ENCODE peak calls at places on chromosomes 6 and 20, in seven cellular contexts. K is H1, H is IMR-90, W is neuronal stem cell, Z is H9, B is mesenchymal stem cell, M is trophoblast cell. Y is an unnamed sample.

GRCh38 chr20:10922941-10923340 is 249.1 kb upstream of the JAG1 start:
- DNase-seq in M (peak; percentile 53), W (no peak), B (peak; percentile 92), K (no peak), H (peak; percentile 96), Z (no peak), Y (peak; percentile 19)

GRCh38 chr6:134176283-134176975 is 124.0 kb upstream of the SLC2A12 start:
- DNase-seq in B (peak; percentile 65), W (no peak), M (no peak), Z (peak; percentile 67), K (peak; percentile 74), H (peak; percentile 37), Y (peak; percentile 68)

GRCh38 chr20:48931527-48932374 is 10.2 kb downstream of the ARFGEF2 start:
- DNase-seq in H (no peak), K (no peak), W (no peak), B (no peak), M (no peak), Z (no peak), Y (peak; percentile 50)

GRCh38 chr6:127792616-127793015 is 108.2 kb downstream of the THEMIS start:
- DNase-seq in K (no peak), M (no peak), Z (no peak), H (no peak), W (no peak), B (no peak), Y (no peak)

GRCh38 chr6:125746019-125746414 is 3.4 kb upstream of the HEY2 start:
- DNase-seq in M (no peak), B (no peak), W (no peak), H (no peak), K (no peak), Z (no peak), Y (peak; percentile 16)

GRCh38 chr20:50585678-50586077 is 75.5 kb downstream of the PTPN1 start:
- DNase-seq in W (no peak), M (no peak), B (no peak), Z (no peak), K (no peak), H (no peak), Y (no peak)

GRCh38 chr20:60262967-60263603 is 304.9 kb downstream of the CDH26 start:
- DNase-seq in W (peak; percentile 27), B (no peak), Z (peak; percentile 77), H (no peak), M (peak; percentile 66), K (peak; percentile 88), Y (peak; percentile 67)

GRCh38 chr20:57210054-57210910 is 56.2 kb downstream of the BMP7 start:
- DNase-seq in W (no peak), B (no peak), H (no peak), M (no peak), Z (no peak), K (no peak), Y (no peak)

GRCh38 chr6:83092756-83093399 is 25.4 kb downstream of the DOP1A start:
- DNase-seq in M (no peak), H (peak; percentile 78), B (peak; percentile 25), K (no peak), W (no peak), Z (no peak), Y (no peak)

GRCh38 chr6:53544050-53544499 is 826 bp downstream of the GCLC start:
- DNase-seq in M (peak; percentile 60), W (peak; percentile 27), B (peak; percentile 45), Z (no peak), K (no peak), H (peak; percentile 27), Y (no peak)

GRCh38 chr20:48631114-48632016 is 196.4 kb downstream of the PREX1 start:
- DNase-seq in K (no peak), W (no peak), M (no peak), H (peak; percentile 24), Z (no peak), B (peak; percentile 47), Y (no peak)

GRCh38 chr6:28982476-28983266 is 22.4 kb downstream of the ZNF311 start:
- DNase-seq in K (no peak), B (peak; percentile 76), Z (no peak), M (peak; percentile 77), W (peak; percentile 56), H (peak; percentile 67), Y (peak; percentile 65)

GRCh38 chr6:74066168-74066871 is 370.3 kb downstream of the CD109 start:
- DNase-seq in B (no peak), Z (no peak), W (no peak), M (no peak), K (no peak), H (peak; percentile 47), Y (no peak)

GRCh38 chr20:53751394-53752368 is 158.0 kb upstream of the ZNF217 start:
- DNase-seq in B (peak; percentile 30), W (no peak), M (peak; percentile 74), K (no peak), Z (no peak), H (no peak), Y (no peak)

GRCh38 chr6:30357678-30358339 is 12.9 kb downstream of the RPP21 start:
- DNase-seq in B (peak; percentile 80), M (peak; percentile 41), H (peak; percentile 74), K (peak; percentile 71), Z (peak; percentile 86), W (peak; percentile 80), Y (peak; percentile 94)

GRCh38 chr20:1802385-1803215 is 92.6 kb upstream of the SIRPA start:
- DNase-seq in Z (peak; percentile 81), B (peak; percentile 73), H (peak; percentile 76), M (peak; percentile 56), K (peak; percentile 77), W (peak; percentile 65), Y (peak; percentile 86)

GRCh38 chr6:56868687-56869086 is 86.2 kb upstream of the BEND6 start:
- DNase-seq in Z (no peak), M (no peak), W (no peak), B (peak; percentile 79), K (no peak), H (peak; percentile 89), Y (peak; percentile 27)

GRCh38 chr20:57080796-57081195 is 185.6 kb downstream of the BMP7 start:
- DNase-seq in W (no peak), Z (no peak), B (peak; percentile 64), H (no peak), K (no peak), M (peak; percentile 52), Y (peak; percentile 31)

DNA sequence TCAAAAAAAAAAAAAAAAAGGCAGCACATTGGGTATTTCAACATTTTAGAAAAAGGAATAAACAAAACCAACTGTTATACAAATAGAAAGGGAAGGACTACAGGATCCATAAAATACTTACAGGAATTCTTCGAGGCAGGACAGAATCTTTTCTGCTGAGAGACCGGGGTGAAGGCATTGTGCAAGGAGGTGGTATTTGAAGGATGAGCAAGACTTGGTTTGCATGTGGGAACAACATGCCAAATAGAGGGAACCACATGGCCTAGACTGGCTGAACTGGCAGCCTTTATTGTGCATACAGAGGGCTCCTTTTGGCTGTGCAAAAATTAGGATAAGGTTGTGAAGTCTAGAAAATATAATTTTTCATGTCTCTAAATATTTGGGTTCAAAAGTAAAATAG is 62.9 kb downstream of the SCAND1 start:
- DNase-seq in Z (no peak), K (no peak), B (peak; percentile 92), M (peak; percentile 55), W (no peak), H (peak; percentile 80), Y (no peak)
- H3K9ac ChIP-seq in Z (no peak overlapping the region), K (no peak overlapping the region), B (no peak overlapping the region), M (no peak overlapping the region), W (no peak overlapping the region), H (no peak overlapping the region), Y (no peak overlapping the region)

DNA sequence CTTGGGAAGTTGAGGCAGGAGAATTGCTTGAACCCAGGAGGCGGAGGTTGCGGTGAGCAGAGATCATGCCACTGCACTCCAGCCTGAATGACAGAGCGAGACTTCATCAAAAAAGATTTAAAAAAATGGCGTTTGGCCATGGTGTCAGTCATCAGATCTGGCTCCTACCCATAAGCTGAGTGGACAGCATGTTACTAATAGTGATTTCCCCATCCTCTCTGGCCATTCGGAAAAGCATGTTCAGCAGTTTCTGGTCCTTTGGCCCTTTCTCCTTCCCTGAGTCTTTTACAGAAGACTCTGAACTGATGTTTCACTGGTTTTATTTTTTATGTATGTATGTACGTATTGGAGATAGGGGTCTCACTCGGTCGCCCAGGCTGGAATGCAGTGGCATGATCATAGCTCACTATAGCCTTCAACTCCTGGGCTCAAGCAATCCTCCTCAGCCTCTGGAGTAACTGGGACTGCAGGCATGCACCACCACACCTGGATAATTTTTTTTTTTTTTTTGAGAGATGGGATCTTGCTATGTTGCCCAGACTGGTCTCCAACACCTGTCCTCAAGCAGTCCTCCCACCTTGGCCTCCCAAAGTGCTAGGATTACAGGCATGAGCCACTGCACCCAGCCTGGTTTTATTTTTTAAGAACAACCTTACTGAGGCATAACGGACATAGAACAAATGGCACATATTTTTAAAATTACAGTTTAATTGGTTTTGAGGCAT is 84.2 kb upstream of the CNKSR3 start:
- DNase-seq in H (no peak), K (no peak), M (no peak), Z (no peak), W (no peak), B (no peak), Y (no peak)
- H2BK120ac ChIP-seq in H (no peak overlapping the region), K (no peak overlapping the region), M (no peak overlapping the region), Z (no peak overlapping the region), W (no peak overlapping the region), B (no peak overlapping the region), Y (no peak overlapping the region)

GRCh38 chr20:19427480-19427879 is 215.0 kb downstream of the SLC24A3 start:
- DNase-seq in B (no peak), M (peak; percentile 96), H (no peak), Z (no peak), W (no peak), K (peak; percentile 40), Y (peak; percentile 43)
- H3K9ac ChIP-seq in B (no peak overlapping the region), M (no peak overlapping the region), H (no peak overlapping the region), Z (no peak overlapping the region), W (no peak overlapping the region), K (no peak overlapping the region), Y (no peak overlapping the region)

GRCh38 chr6:17892097-17892686 is 95.2 kb downstream of the KIF13A start:
- DNase-seq in Z (no peak), K (no peak), B (no peak), W (no peak), M (no peak), H (no peak), Y (peak; percentile 46)
- H2BK120ac ChIP-seq in Z (no peak overlapping the region), K (no peak overlapping the region), B (no peak overlapping the region), W (no peak overlapping the region), M (no peak overlapping the region), H (no peak overlapping the region), Y (no peak overlapping the region)

DNA sequence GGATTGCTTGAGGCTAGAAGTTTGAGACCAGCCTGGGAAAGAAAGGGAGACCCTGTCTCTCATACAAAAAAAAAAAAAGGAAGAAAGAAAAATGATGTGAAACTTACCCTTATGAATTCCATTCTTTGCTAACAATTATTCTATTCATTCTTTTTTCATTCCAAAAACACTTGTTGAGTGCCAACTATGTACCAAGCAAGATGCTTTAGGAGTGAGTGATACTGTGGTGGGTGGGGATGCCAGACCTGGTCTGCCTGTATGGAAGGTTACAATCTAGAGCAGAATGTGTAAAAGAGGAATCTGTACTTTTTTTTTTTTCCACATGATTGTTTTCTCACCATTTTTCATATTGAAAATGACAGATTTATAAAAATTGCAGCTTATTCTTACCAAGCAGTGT is 73.8 kb upstream of the TULP1 start:
- DNase-seq in W (no peak), H (no peak), B (no peak), M (peak; percentile 76), Z (no peak), K (no peak), Y (no peak)
- H3K9ac ChIP-seq in W (no peak overlapping the region), H (no peak overlapping the region), B (no peak overlapping the region), M (no peak overlapping the region), Z (no peak overlapping the region), K (no peak overlapping the region), Y (no peak overlapping the region)

GRCh38 chr6:114364295-114364694 is 21.5 kb upstream of the HS3ST5 start:
- DNase-seq in Z (peak; percentile 38), K (no peak), B (peak; percentile 68), M (peak; percentile 65), W (no peak), H (peak; percentile 78), Y (peak; percentile 92)
- H2BK120ac ChIP-seq in Z (peak overlapping the region; percentile 6), K (no peak overlapping the region), B (no peak overlapping the region), M (no peak overlapping the region), W (no peak overlapping the region), H (no peak overlapping the region), Y (no peak overlapping the region)